ENCODE peak calls at places on chromosomes 7 and 10, in five cellular contexts. One of them, this sample, is unnamed.

GRCh38 chr7:100556541-100556940 is 17.2 kb downstream of the SAP25 start:
- DNase-seq in Peyer's patch: no peak
- DNase-seq in body of pancreas: no peak
- DNase-seq in transverse colon: no peak
- DNase-seq in IMR-90: peak; percentile 58
- DNase-seq in this sample: no peak

GRCh38 chr10:14327535-14327934 is 3.2 kb downstream of the FRMD4A start:
- DNase-seq in Peyer's patch: no peak
- DNase-seq in body of pancreas: no peak
- DNase-seq in transverse colon: no peak
- DNase-seq in IMR-90: no peak
- DNase-seq in this sample: no peak

GRCh38 chr10:119541459-119542356 is 811 bp downstream of the RGS10 start:
- DNase-seq in Peyer's patch: peak; percentile 66
- DNase-seq in body of pancreas: no peak
- DNase-seq in transverse colon: peak; percentile 28
- DNase-seq in IMR-90: no peak
- DNase-seq in this sample: no peak

GRCh38 chr10:5765617-5766016 is 47.6 kb downstream of the GDI2 start:
- DNase-seq in Peyer's patch: no peak
- DNase-seq in body of pancreas: no peak
- DNase-seq in transverse colon: no peak
- DNase-seq in IMR-90: no peak
- DNase-seq in this sample: no peak

GRCh38 chr10:86950349-86950748 is 7.1 kb downstream of the MMRN2 start:
- DNase-seq in Peyer's patch: no peak
- DNase-seq in body of pancreas: no peak
- DNase-seq in transverse colon: no peak
- DNase-seq in IMR-90: no peak
- DNase-seq in this sample: peak; percentile 18

GRCh38 chr7:42673951-42674350 is 237.9 kb downstream of the C7orf25 start:
- DNase-seq in Peyer's patch: no peak
- DNase-seq in body of pancreas: no peak
- DNase-seq in transverse colon: no peak
- DNase-seq in IMR-90: no peak
- DNase-seq in this sample: no peak

GRCh38 chr7:264541-265191 is 25.3 kb upstream of the FOXL3 start:
- DNase-seq in Peyer's patch: no peak
- DNase-seq in body of pancreas: peak; percentile 50
- DNase-seq in transverse colon: peak; percentile 75
- DNase-seq in IMR-90: no peak
- DNase-seq in this sample: no peak

GRCh38 chr10:81081887-81082620 is 544.4 kb downstream of the SH2D4B start:
- DNase-seq in Peyer's patch: no peak
- DNase-seq in body of pancreas: no peak
- DNase-seq in transverse colon: no peak
- DNase-seq in IMR-90: peak; percentile 12
- DNase-seq in this sample: no peak

GRCh38 chr7:44080118-44080517 is 2.2 kb downstream of the POLM start:
- DNase-seq in Peyer's patch: no peak
- DNase-seq in body of pancreas: no peak
- DNase-seq in transverse colon: no peak
- DNase-seq in IMR-90: no peak
- DNase-seq in this sample: no peak

GRCh38 chr7:113867325-113867724 is 51.5 kb downstream of the PPP1R3A start:
- DNase-seq in Peyer's patch: no peak
- DNase-seq in body of pancreas: no peak
- DNase-seq in transverse colon: no peak
- DNase-seq in IMR-90: no peak
- DNase-seq in this sample: no peak

GRCh38 chr10:51313259-51313658 is 239.0 kb downstream of the PRKG1 start:
- DNase-seq in Peyer's patch: no peak
- DNase-seq in body of pancreas: no peak
- DNase-seq in transverse colon: no peak
- DNase-seq in IMR-90: no peak
- DNase-seq in this sample: no peak

GRCh38 chr7:85186521-85187241 is at the start of gene SEMA3D:
- DNase-seq in Peyer's patch: peak; percentile 83
- DNase-seq in body of pancreas: peak; percentile 64
- DNase-seq in transverse colon: peak; percentile 53
- DNase-seq in IMR-90: peak; percentile 82
- DNase-seq in this sample: peak; percentile 87

GRCh38 chr10:96341219-96342182 is 17.3 kb downstream of the OPALIN start:
- DNase-seq in Peyer's patch: no peak
- DNase-seq in body of pancreas: no peak
- DNase-seq in transverse colon: no peak
- DNase-seq in IMR-90: no peak
- DNase-seq in this sample: no peak

GRCh38 chr7:43058271-43059066 is 54.0 kb upstream of the HECW1 start:
- DNase-seq in Peyer's patch: no peak
- DNase-seq in body of pancreas: no peak
- DNase-seq in transverse colon: no peak
- DNase-seq in IMR-90: no peak
- DNase-seq in this sample: no peak

GRCh38 chr10:128324058-128324457 is 197.8 kb upstream of the MKI67 start:
- DNase-seq in Peyer's patch: no peak
- DNase-seq in body of pancreas: no peak
- DNase-seq in transverse colon: peak; percentile 9
- DNase-seq in IMR-90: no peak
- DNase-seq in this sample: no peak

GRCh38 chr7:142519077-142519789 is 230.0 kb upstream of the PRSS1 start:
- DNase-seq in Peyer's patch: no peak
- DNase-seq in body of pancreas: no peak
- DNase-seq in transverse colon: no peak
- DNase-seq in IMR-90: peak; percentile 40
- DNase-seq in this sample: no peak

GRCh38 chr7:22718200-22718711 is 8.7 kb upstream of the IL6 start:
- DNase-seq in Peyer's patch: no peak
- DNase-seq in body of pancreas: no peak
- DNase-seq in transverse colon: no peak
- DNase-seq in IMR-90: peak; percentile 97
- DNase-seq in this sample: no peak

GRCh38 chr7:4715385-4715770 is 33.3 kb downstream of the FOXK1 start:
- DNase-seq in Peyer's patch: no peak
- DNase-seq in body of pancreas: peak; percentile 31
- DNase-seq in transverse colon: peak; percentile 32
- DNase-seq in IMR-90: peak; percentile 88
- DNase-seq in this sample: no peak

GRCh38 chr10:33509231-33509871 is 174.9 kb upstream of the NRP1 start:
- DNase-seq in Peyer's patch: peak; percentile 68
- DNase-seq in body of pancreas: peak; percentile 70
- DNase-seq in transverse colon: peak; percentile 38
- DNase-seq in IMR-90: peak; percentile 84
- DNase-seq in this sample: peak; percentile 64

GRCh38 chr7:128189231-128189930 is 51.7 kb upstream of the LEP start:
- DNase-seq in Peyer's patch: no peak
- DNase-seq in body of pancreas: no peak
- DNase-seq in transverse colon: no peak
- DNase-seq in IMR-90: no peak
- DNase-seq in this sample: peak; percentile 36

GRCh38 chr10:22560391-22561239 is 153.8 kb downstream of the PIP4K2A start:
- DNase-seq in Peyer's patch: no peak
- DNase-seq in body of pancreas: no peak
- DNase-seq in transverse colon: no peak
- DNase-seq in IMR-90: no peak
- DNase-seq in this sample: no peak

GRCh38 chr10:124000792-124001201 is 92.6 kb downstream of the CHST15 start:
- DNase-seq in Peyer's patch: no peak
- DNase-seq in body of pancreas: no peak
- DNase-seq in transverse colon: no peak
- DNase-seq in IMR-90: no peak
- DNase-seq in this sample: no peak

GRCh38 chr7:157011333-157012112 is 1.1 kb upstream of the MNX1 start:
- DNase-seq in Peyer's patch: peak; percentile 44
- DNase-seq in body of pancreas: peak; percentile 36
- DNase-seq in transverse colon: no peak
- DNase-seq in IMR-90: no peak
- DNase-seq in this sample: peak; percentile 49

GRCh38 chr7:43669286-43670081 is 59.8 kb downstream of the COA1 start:
- DNase-seq in Peyer's patch: peak; percentile 64
- DNase-seq in body of pancreas: no peak
- DNase-seq in transverse colon: peak; percentile 26
- DNase-seq in IMR-90: no peak
- DNase-seq in this sample: no peak

GRCh38 chr7:72445580-72445979 is 33.4 kb upstream of the CALN1 start:
- DNase-seq in Peyer's patch: no peak
- DNase-seq in body of pancreas: no peak
- DNase-seq in transverse colon: no peak
- DNase-seq in IMR-90: no peak
- DNase-seq in this sample: no peak

GRCh38 chr10:86601956-86602592 is 52.3 kb upstream of the OPN4 start:
- DNase-seq in Peyer's patch: no peak
- DNase-seq in body of pancreas: no peak
- DNase-seq in transverse colon: no peak
- DNase-seq in IMR-90: peak; percentile 19
- DNase-seq in this sample: no peak

GRCh38 chr7:2978403-2978802 is 65.3 kb downstream of the CARD11 start:
- DNase-seq in Peyer's patch: peak; percentile 95
- DNase-seq in body of pancreas: peak; percentile 56
- DNase-seq in transverse colon: peak; percentile 85
- DNase-seq in IMR-90: no peak
- DNase-seq in this sample: no peak

GRCh38 chr10:116763440-116763839 is 21.1 kb upstream of the HSPA12A start:
- DNase-seq in Peyer's patch: no peak
- DNase-seq in body of pancreas: no peak
- DNase-seq in transverse colon: no peak
- DNase-seq in IMR-90: no peak
- DNase-seq in this sample: peak; percentile 23

GRCh38 chr10:13047529-13048206 is 46.2 kb upstream of the CCDC3 start:
- DNase-seq in Peyer's patch: no peak
- DNase-seq in body of pancreas: no peak
- DNase-seq in transverse colon: no peak
- DNase-seq in IMR-90: no peak
- DNase-seq in this sample: no peak

GRCh38 chr10:5890519-5890878 is 456 bp downstream of the FBH1 start:
- DNase-seq in Peyer's patch: peak; percentile 61
- DNase-seq in body of pancreas: peak; percentile 44
- DNase-seq in transverse colon: peak; percentile 28
- DNase-seq in IMR-90: no peak
- DNase-seq in this sample: peak; percentile 72

DNA sequence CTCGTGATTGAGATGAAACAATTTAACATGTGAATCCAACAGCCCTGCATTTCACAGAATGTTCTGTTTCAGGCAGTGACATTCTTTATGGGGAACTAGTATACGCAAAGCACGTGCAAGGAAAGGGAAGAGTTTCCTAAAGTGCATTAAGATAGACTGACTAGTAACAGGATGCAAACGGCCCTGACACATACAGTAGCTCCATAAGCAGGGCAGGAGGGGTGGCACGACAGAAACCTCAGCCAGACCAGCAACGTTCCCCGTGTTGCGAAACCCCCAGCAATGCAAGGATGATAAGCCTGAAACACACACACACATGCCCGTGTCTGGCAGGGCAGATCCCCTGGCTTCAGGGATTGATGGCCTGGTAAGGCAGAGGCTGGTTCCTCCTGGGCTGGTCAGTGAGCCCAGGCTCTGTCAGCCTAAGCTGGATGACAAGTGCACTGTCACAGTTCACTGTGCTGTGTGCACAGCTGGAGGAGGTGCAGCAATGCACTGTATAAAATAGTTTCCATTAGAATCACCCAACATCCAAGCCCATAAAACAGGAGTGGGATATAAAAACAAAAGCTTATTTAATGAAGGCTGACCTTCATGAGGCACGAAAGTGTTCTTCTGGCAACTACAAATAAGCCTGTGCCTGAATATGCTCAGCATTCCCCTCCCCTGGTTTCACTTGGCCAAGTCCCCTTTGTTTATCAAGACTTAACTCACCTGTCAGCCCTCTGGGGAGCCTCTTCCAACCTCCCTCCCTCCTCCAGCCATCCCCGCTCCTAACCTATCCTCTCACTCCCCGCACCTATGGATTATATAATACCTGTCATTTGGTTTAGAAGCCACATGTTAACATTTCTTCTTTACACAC is 88.8 kb downstream of the GSAP start:
- DNase-seq in Peyer's patch: no peak
- DNase-seq in body of pancreas: peak; percentile 31
- DNase-seq in transverse colon: peak; percentile 23
- DNase-seq in IMR-90: peak; percentile 91
- DNase-seq in this sample: no peak
- H3K4me1 ChIP-seq in Peyer's patch: no peaks in the 10 kb centered on the region
- H3K4me1 ChIP-seq in body of pancreas: no peaks in the 10 kb centered on the region
- H3K4me1 ChIP-seq in transverse colon: peaks cover 29% of the 10 kb centered on the region
- H3K4me1 ChIP-seq in IMR-90: peaks cover 29% of the 10 kb centered on the region
- H3K4me1 ChIP-seq in this sample: peaks cover 51% of the 10 kb centered on the region

DNA sequence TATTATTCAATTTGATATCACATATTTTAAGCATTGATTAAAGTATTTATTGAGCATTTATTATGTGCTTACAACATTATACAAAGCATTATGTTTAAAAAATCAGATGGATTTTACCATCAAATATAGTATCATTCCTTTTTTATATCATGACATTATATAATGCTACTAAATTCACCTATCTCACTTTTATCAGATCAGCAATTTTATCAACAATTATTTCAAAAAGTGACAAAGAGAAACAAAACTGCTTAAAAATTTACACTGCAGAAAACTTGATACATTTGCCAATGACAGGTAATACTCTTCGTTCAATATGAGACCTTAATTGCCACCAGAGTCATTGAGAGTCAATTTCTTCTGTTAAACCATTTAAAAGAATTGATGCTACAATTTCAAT is 82.0 kb downstream of the CHCHD3 start:
- DNase-seq in Peyer's patch: no peak
- DNase-seq in body of pancreas: no peak
- DNase-seq in transverse colon: no peak
- DNase-seq in IMR-90: no peak
- DNase-seq in this sample: no peak
- TF ChIP-seq POLR2A in Peyer's patch: no peak
- TF ChIP-seq POLR2A in body of pancreas: no peak
- TF ChIP-seq POLR2A in transverse colon: no peak
- TF ChIP-seq POLR2A in IMR-90: no peak
- TF ChIP-seq POLR2A in this sample: no peak

GRCh38 chr10:74000892-74001669 is 3.2 kb downstream of the VCL start:
- DNase-seq in Peyer's patch: no peak
- DNase-seq in body of pancreas: no peak
- DNase-seq in transverse colon: no peak
- DNase-seq in IMR-90: no peak
- DNase-seq in this sample: no peak
- H3K4me1 ChIP-seq in Peyer's patch: no peaks in the 10 kb centered on the region
- H3K4me1 ChIP-seq in body of pancreas: peaks cover 36% of the 10 kb centered on the region
- H3K4me1 ChIP-seq in transverse colon: peaks cover 33% of the 10 kb centered on the region
- H3K4me1 ChIP-seq in IMR-90: peaks cover 6% of the 10 kb centered on the region
- H3K4me1 ChIP-seq in this sample: peaks cover 24% of the 10 kb centered on the region

GRCh38 chr7:88223265-88223664 is 3.4 kb upstream of the SRI start:
- DNase-seq in Peyer's patch: no peak
- DNase-seq in body of pancreas: no peak
- DNase-seq in transverse colon: no peak
- DNase-seq in IMR-90: no peak
- DNase-seq in this sample: no peak

GRCh38 chr7:88217675-88218427 is 2.0 kb downstream of the SRI start:
- DNase-seq in Peyer's patch: no peak
- DNase-seq in body of pancreas: no peak
- DNase-seq in transverse colon: no peak
- DNase-seq in IMR-90: no peak
- DNase-seq in this sample: no peak

GRCh38 chr7:88218836-88219605 is 817 bp downstream of the SRI start:
- DNase-seq in Peyer's patch: peak; percentile 74
- DNase-seq in body of pancreas: peak; percentile 72
- DNase-seq in transverse colon: peak; percentile 80
- DNase-seq in IMR-90: peak; percentile 66
- DNase-seq in this sample: no peak

GRCh38 chr7:88218428-88218745 is 1.5 kb downstream of the SRI start:
- DNase-seq in Peyer's patch: no peak
- DNase-seq in body of pancreas: no peak
- DNase-seq in transverse colon: no peak
- DNase-seq in IMR-90: no peak
- DNase-seq in this sample: no peak

GRCh38 chr7:88219781-88220747 is at the start of gene SRI:
- DNase-seq in Peyer's patch: peak; percentile 95
- DNase-seq in body of pancreas: peak; percentile 87
- DNase-seq in transverse colon: peak; percentile 91
- DNase-seq in IMR-90: peak; percentile 72
- DNase-seq in this sample: peak; percentile 91
- TF ChIP-seq POLR2A in Peyer's patch: peak; percentile 75
- TF ChIP-seq POLR2A in body of pancreas: peak; percentile 81
- TF ChIP-seq POLR2A in transverse colon: peak; percentile 69
- TF ChIP-seq POLR2A in IMR-90: peak; percentile 49
- TF ChIP-seq POLR2A in this sample: peak; percentile 47

This sample was measured in suprapubic skin.